ENCODE peak calls at places on chromosome 4, in four cellular contexts. One of them, this sample, is unnamed.
A peak's percentile ranks its signal among the peaks of the same experiment; 100 is the strongest.

GRCh38 chr4:107037188-107037587 is 1.1 kb upstream of the DKK2 start:
- DNase-seq in K562: no peak
- DNase-seq in HepG2: no peak
- DNase-seq in IMR-90: peak; percentile 2
- DNase-seq in this sample: no peak

GRCh38 chr4:19005211-19005610 is 983.7 kb upstream of the LCORL start:
- DNase-seq in K562: no peak
- DNase-seq in IMR-90: peak; percentile 41
- DNase-seq in HepG2: no peak
- DNase-seq in this sample: no peak

GRCh38 chr4:89752932-89753598 is 83.9 kb downstream of the SNCA start:
- DNase-seq in IMR-90: peak; percentile 92
- DNase-seq in K562: no peak
- DNase-seq in HepG2: no peak
- DNase-seq in this sample: no peak

GRCh38 chr4:39451423-39452023 is 7.2 kb downstream of the RPL9 start:
- DNase-seq in K562: no peak
- DNase-seq in HepG2: no peak
- DNase-seq in IMR-90: no peak
- DNase-seq in this sample: no peak

GRCh38 chr4:37754410-37755185 is 68.4 kb upstream of the RELL1 start:
- DNase-seq in HepG2: no peak
- DNase-seq in K562: no peak
- DNase-seq in IMR-90: no peak
- DNase-seq in this sample: no peak

GRCh38 chr4:62913065-62913464 is 1496.2 kb downstream of the TECRL start:
- DNase-seq in HepG2: no peak
- DNase-seq in IMR-90: no peak
- DNase-seq in K562: no peak
- DNase-seq in this sample: no peak

GRCh38 chr4:74339501-74339900 is 25.4 kb upstream of the EREG start:
- DNase-seq in K562: no peak
- DNase-seq in IMR-90: no peak
- DNase-seq in HepG2: no peak
- DNase-seq in this sample: no peak

GRCh38 chr4:20395160-20395773 is 143.6 kb downstream of the SLIT2 start:
- DNase-seq in HepG2: peak; percentile 32
- DNase-seq in K562: peak; percentile 19
- DNase-seq in IMR-90: peak; percentile 15
- DNase-seq in this sample: peak; percentile 36

GRCh38 chr4:128863314-128864075 is 54.0 kb downstream of the JADE1 start:
- DNase-seq in HepG2: peak; percentile 69
- DNase-seq in IMR-90: peak; percentile 80
- DNase-seq in K562: peak; percentile 67
- DNase-seq in this sample: peak; percentile 81

GRCh38 chr4:7854697-7855370 is 84.8 kb downstream of the AFAP1 start:
- DNase-seq in HepG2: no peak
- DNase-seq in K562: no peak
- DNase-seq in IMR-90: no peak
- DNase-seq in this sample: no peak

GRCh38 chr4:53601251-53601764 is 10.0 kb upstream of the LNX1 start:
- DNase-seq in HepG2: peak; percentile 27
- DNase-seq in IMR-90: no peak
- DNase-seq in K562: no peak
- DNase-seq in this sample: peak; percentile 18

GRCh38 chr4:26899991-26900390 is 39.4 kb downstream of the STIM2 start:
- DNase-seq in K562: no peak
- DNase-seq in HepG2: no peak
- DNase-seq in IMR-90: no peak
- DNase-seq in this sample: no peak

GRCh38 chr4:26900765-26901164 is 40.1 kb downstream of the STIM2 start:
- DNase-seq in HepG2: no peak
- DNase-seq in IMR-90: no peak
- DNase-seq in K562: no peak
- DNase-seq in this sample: no peak

GRCh38 chr4:26893491-26893890 is 32.9 kb downstream of the STIM2 start:
- DNase-seq in K562: no peak
- DNase-seq in IMR-90: peak; percentile 38
- DNase-seq in HepG2: no peak
- DNase-seq in this sample: no peak

GRCh38 chr4:26892480-26893150 is 32.0 kb downstream of the STIM2 start:
- DNase-seq in HepG2: no peak
- DNase-seq in K562: no peak
- DNase-seq in IMR-90: no peak
- DNase-seq in this sample: no peak

GRCh38 chr4:26896636-26897035 is 36.0 kb downstream of the STIM2 start:
- DNase-seq in K562: no peak
- DNase-seq in IMR-90: peak; percentile 71
- DNase-seq in HepG2: no peak
- DNase-seq in this sample: no peak
- TF ChIP-seq MAZ in K562: no peak
- TF ChIP-seq MAZ in IMR-90: no peak
- TF ChIP-seq MAZ in HepG2: no peak
- TF ChIP-seq MAZ in this sample: no peak

GRCh38 chr4:184287697-184288255 is 70.1 kb upstream of the ENPP6 start:
- DNase-seq in IMR-90: peak; percentile 68
- DNase-seq in HepG2: peak; percentile 64
- DNase-seq in K562: no peak
- DNase-seq in this sample: no peak
- TF ChIP-seq MAZ in IMR-90: no peak
- TF ChIP-seq MAZ in HepG2: no peak
- TF ChIP-seq MAZ in K562: no peak
- TF ChIP-seq MAZ in this sample: no peak

GRCh38 chr4:4417886-4418285 is 31.0 kb downstream of the NSG1 start:
- DNase-seq in IMR-90: no peak
- DNase-seq in HepG2: no peak
- DNase-seq in K562: no peak
- DNase-seq in this sample: no peak
- TF ChIP-seq MAZ in IMR-90: no peak
- TF ChIP-seq MAZ in HepG2: no peak
- TF ChIP-seq MAZ in K562: no peak
- TF ChIP-seq MAZ in this sample: no peak

GRCh38 chr4:41839945-41840854 is 91.7 kb upstream of the PHOX2B start:
- DNase-seq in HepG2: no peak
- DNase-seq in K562: no peak
- DNase-seq in IMR-90: no peak
- DNase-seq in this sample: no peak
- TF ChIP-seq MAZ in HepG2: no peak
- TF ChIP-seq MAZ in K562: no peak
- TF ChIP-seq MAZ in IMR-90: no peak
- TF ChIP-seq MAZ in this sample: no peak

DNA sequence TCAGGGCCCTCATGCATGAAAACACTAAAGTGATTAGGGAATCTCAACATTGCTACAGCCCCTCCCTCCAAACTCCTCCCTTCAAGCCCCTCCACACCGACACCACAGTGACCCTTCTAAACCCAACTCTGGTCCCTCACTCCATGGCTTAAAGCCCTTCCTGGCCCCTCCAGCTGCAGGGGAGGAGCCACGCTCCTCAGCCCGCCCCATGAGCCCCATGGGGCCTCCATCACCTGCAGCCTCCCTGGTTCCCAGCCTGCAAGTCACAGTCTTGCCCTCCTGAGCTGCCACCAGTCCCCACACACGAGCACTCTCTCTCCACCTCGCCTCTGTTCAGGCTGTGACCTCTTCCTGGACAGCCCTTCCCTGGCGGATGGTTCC is 31.2 kb downstream of the PPP2R2C start:
- DNase-seq in HepG2: no peak
- DNase-seq in IMR-90: no peak
- DNase-seq in K562: no peak
- DNase-seq in this sample: no peak
- TF ChIP-seq MAZ in HepG2: no peak
- TF ChIP-seq MAZ in IMR-90: no peak
- TF ChIP-seq MAZ in K562: no peak
- TF ChIP-seq MAZ in this sample: no peak

DNA sequence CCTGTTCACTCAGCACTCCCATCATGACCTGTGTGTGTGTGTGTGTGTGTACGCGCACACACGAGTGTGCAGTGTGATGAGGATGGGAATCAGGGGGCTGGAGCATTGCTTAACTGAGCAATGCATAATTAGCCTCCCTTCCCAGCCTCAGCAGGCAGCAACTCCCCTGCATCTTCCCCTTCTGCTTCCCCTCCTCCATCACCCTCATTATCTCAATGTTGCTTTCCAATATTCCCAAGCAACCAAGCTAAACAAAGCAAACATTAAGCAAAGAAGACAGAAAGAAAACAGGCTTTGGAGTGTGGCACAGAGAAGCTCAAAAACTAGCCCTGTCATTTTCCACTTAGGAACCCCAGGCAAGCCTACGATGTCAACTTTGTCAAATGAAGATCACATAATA is 136.9 kb downstream of the RBM47 start:
- DNase-seq in IMR-90: no peak
- DNase-seq in HepG2: no peak
- DNase-seq in K562: no peak
- DNase-seq in this sample: no peak
- TF ChIP-seq MAZ in IMR-90: no peak
- TF ChIP-seq MAZ in HepG2: no peak
- TF ChIP-seq MAZ in K562: no peak
- TF ChIP-seq MAZ in this sample: no peak

DNA sequence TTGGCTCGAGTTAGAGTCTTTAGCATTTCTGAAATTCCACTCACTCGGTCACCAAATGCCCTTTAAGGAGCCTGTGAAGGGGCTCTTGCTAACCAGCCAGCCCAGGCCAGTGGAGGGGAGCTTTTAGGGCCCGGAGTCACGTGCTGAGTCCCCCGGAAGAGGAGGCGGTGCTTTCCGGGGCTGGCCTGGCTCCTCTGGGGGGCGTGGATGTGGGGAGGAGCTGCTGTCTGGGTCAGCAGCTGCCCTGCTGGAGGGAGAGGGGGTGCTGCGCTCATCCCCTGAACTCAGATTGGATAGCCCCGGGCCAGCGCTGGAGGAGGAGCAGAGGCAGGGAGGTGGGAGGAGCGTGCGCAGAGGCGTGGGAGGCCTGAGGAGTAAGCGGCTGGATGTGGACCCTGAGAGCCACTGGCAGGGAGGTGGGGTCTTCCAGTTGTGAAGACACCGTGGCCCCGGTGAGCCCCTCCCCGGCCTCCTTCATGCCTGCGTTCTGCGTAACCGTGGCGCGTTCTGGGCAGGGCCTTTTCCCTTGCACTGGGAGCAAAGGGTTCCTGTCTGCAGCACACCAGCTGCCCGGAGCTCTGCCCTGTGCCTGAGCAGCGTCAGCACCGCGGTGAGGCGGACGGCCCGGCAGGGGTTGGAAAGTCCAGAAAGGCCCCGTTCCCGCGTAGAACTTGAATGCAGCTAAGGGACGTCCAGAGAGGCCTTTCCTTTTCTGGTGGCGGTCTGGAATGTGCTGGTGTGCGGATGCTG is 19.7 kb downstream of the MAEA start:
- DNase-seq in K562: peak; percentile 88
- DNase-seq in IMR-90: peak; percentile 94
- DNase-seq in HepG2: peak; percentile 91
- DNase-seq in this sample: no peak
- TF ChIP-seq MAZ in K562: no peak
- TF ChIP-seq MAZ in IMR-90: peak; percentile 93
- TF ChIP-seq MAZ in HepG2: peak; percentile 81
- TF ChIP-seq MAZ in this sample: no peak

GRCh38 chr4:189084671-189085070 is 856.0 kb upstream of the FRG1 start:
- DNase-seq in IMR-90: no peak
- DNase-seq in HepG2: no peak
- DNase-seq in K562: no peak
- DNase-seq in this sample: peak; percentile 5

GRCh38 chr4:189083769-189084168 is 856.9 kb upstream of the FRG1 start:
- DNase-seq in IMR-90: no peak
- DNase-seq in HepG2: no peak
- DNase-seq in K562: no peak
- DNase-seq in this sample: no peak

DNA sequence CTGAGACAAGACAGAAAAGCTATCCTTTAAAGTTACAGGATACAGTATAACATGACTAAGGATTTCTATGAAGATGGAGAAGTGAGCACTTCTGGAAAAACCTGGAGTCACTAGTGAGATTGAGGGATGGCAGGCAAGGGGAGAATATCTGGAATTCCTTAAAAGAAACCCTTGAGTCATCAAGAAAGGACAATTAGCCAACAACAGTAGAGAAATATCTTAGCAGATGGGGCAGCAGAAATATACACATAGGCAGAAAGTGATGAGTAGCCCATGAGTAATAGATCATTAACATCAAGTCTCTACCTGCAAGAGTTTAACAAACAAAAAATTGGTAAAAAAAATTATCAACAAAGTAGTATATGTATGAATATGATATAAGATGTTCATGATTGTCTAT is 858.8 kb upstream of the FRG1 start:
- DNase-seq in K562: no peak
- DNase-seq in HepG2: no peak
- DNase-seq in IMR-90: peak; percentile 67
- DNase-seq in this sample: no peak
- TF ChIP-seq MAZ in K562: no peak
- TF ChIP-seq MAZ in HepG2: no peak
- TF ChIP-seq MAZ in IMR-90: no peak
- TF ChIP-seq MAZ in this sample: no peak

GRCh38 chr4:145279122-145279960 is 99.0 kb upstream of the OTUD4 start:
- DNase-seq in K562: no peak
- DNase-seq in IMR-90: peak; percentile 81
- DNase-seq in HepG2: no peak
- DNase-seq in this sample: no peak

GRCh38 chr4:145281946-145282345 is 101.6 kb upstream of the OTUD4 start:
- DNase-seq in IMR-90: no peak
- DNase-seq in K562: no peak
- DNase-seq in HepG2: no peak
- DNase-seq in this sample: no peak

GRCh38 chr4:145281224-145281623 is 100.8 kb upstream of the OTUD4 start:
- DNase-seq in IMR-90: no peak
- DNase-seq in HepG2: no peak
- DNase-seq in K562: no peak
- DNase-seq in this sample: no peak

GRCh38 chr4:145278341-145279121 is 98.1 kb upstream of the OTUD4 start:
- DNase-seq in IMR-90: peak; percentile 87
- DNase-seq in HepG2: no peak
- DNase-seq in K562: peak; percentile 55
- DNase-seq in this sample: no peak

GRCh38 chr4:145280541-145280940 is 100.2 kb upstream of the OTUD4 start:
- DNase-seq in K562: no peak
- DNase-seq in HepG2: no peak
- DNase-seq in IMR-90: no peak
- DNase-seq in this sample: no peak
- TF ChIP-seq MAZ in K562: no peak
- TF ChIP-seq MAZ in HepG2: no peak
- TF ChIP-seq MAZ in IMR-90: no peak
- TF ChIP-seq MAZ in this sample: no peak